ENCODE peak calls at places on chromosome 12, in eight cellular contexts. W, N, V, O, M, A, H and P are unnamed samples.

GRCh38 chr12:114918535-114919233 is 234.7 kb upstream of the TBX3 start:
- DNase-seq in H (no peak), N (no peak), M (no peak), O (no peak), A (peak), W (no peak), V (peak), P (peak)

GRCh38 chr12:126772171-126772864 is 1494.7 kb upstream of the TMEM132C start:
- DNase-seq in A (peak), M (no peak), V (peak), H (no peak), N (peak), W (no peak), O (no peak), P (peak)

GRCh38 chr12:11730299-11731041 is 81.0 kb downstream of the ETV6 start:
- DNase-seq in N (no peak), W (peak), V (no peak), H (peak), M (no peak), A (peak), O (no peak), P (peak)

GRCh38 chr12:108854453-108855283 is 2.7 kb downstream of the SSH1 start:
- DNase-seq in O (no peak), A (peak), M (peak), N (no peak), H (no peak), W (no peak), V (peak), P (peak)

GRCh38 chr12:82758743-82759142 is 72.0 kb downstream of the TMTC2 start:
- DNase-seq in V (no peak), W (no peak), H (no peak), N (no peak), A (no peak), M (no peak), O (no peak), P (no peak)

GRCh38 chr12:6221146-6221545 is 20.9 kb downstream of the CD9 start:
- DNase-seq in O (no peak), V (no peak), M (no peak), H (no peak), A (no peak), N (no peak), W (no peak), P (no peak)

GRCh38 chr12:19048943-19049342 is 80.6 kb upstream of the PLEKHA5 start:
- DNase-seq in O (no peak), N (no peak), V (no peak), M (no peak), H (no peak), A (peak), W (no peak), P (peak)

GRCh38 chr12:124797321-124797720 is 66.3 kb downstream of the SCARB1 start:
- DNase-seq in O (no peak), H (peak), V (no peak), A (no peak), M (no peak), N (no peak), W (no peak), P (no peak)

GRCh38 chr12:94266796-94267529 is 118.6 kb downstream of the PLXNC1 start:
- DNase-seq in V (peak), N (no peak), M (no peak), A (no peak), H (no peak), O (no peak), W (no peak), P (no peak)

GRCh38 chr12:64171715-64172114 is 50.4 kb downstream of the KICS2 start:
- DNase-seq in O (no peak), N (no peak), H (no peak), M (peak), A (peak), W (no peak), V (peak), P (peak)

GRCh38 chr12:103503546-103504480 is 8.0 kb upstream of the C12orf42 start:
- DNase-seq in A (no peak), O (peak), H (peak), V (no peak), M (no peak), W (peak), N (peak), P (peak)

GRCh38 chr12:43277630-43278267 is 274.3 kb downstream of the ADAMTS20 start:
- DNase-seq in V (peak), O (no peak), N (no peak), M (peak), W (no peak), H (no peak), A (peak), P (no peak)

GRCh38 chr12:14970467-14970866 is 2.4 kb upstream of the PDE6H start:
- DNase-seq in N (no peak), A (no peak), O (no peak), V (peak), W (no peak), H (no peak), M (no peak), P (no peak)

GRCh38 chr12:51951199-51951842 is at the start of gene ACVR1B:
- DNase-seq in H (peak), A (peak), V (peak), O (peak), N (peak), M (peak), W (peak), P (peak)

GRCh38 chr12:92757599-92758121 is 54.9 kb downstream of the PLEKHG7 start:
- DNase-seq in O (no peak), A (no peak), H (no peak), N (no peak), W (peak), M (peak), V (no peak), P (no peak)

GRCh38 chr12:105986779-105987686 is 151.7 kb downstream of the NUAK1 start:
- DNase-seq in W (no peak), M (no peak), N (no peak), V (peak), O (no peak), H (no peak), A (no peak), P (peak)

GRCh38 chr12:9851927-9852326 is 17.2 kb downstream of the CLEC2B start:
- DNase-seq in O (no peak), V (no peak), M (no peak), W (no peak), N (no peak), H (no peak), A (no peak), P (no peak)

GRCh38 chr12:41917181-41917580 is 227.5 kb downstream of the GXYLT1 start:
- DNase-seq in V (no peak), M (no peak), O (no peak), A (no peak), H (no peak), W (no peak), N (no peak), P (no peak)

GRCh38 chr12:64120568-64120967 is 101.5 kb downstream of the KICS2 start:
- DNase-seq in O (no peak), M (no peak), A (peak), N (no peak), H (no peak), V (no peak), W (no peak), P (peak)

GRCh38 chr12:111438501-111438900 is 32.8 kb downstream of the SH2B3 start:
- DNase-seq in A (peak), O (no peak), M (peak), N (no peak), W (peak), V (peak), H (peak), P (peak)

GRCh38 chr12:42024495-42024830 is 120.2 kb downstream of the GXYLT1 start:
- DNase-seq in W (no peak), H (no peak), O (no peak), N (no peak), V (no peak), M (no peak), A (no peak), P (no peak)

GRCh38 chr12:79374543-79374942 is 316.2 kb downstream of the PAWR start:
- DNase-seq in A (peak), H (no peak), O (no peak), V (no peak), N (no peak), M (no peak), W (no peak), P (no peak)

GRCh38 chr12:79380402-79380801 is 310.4 kb downstream of the PAWR start:
- DNase-seq in V (no peak), N (no peak), O (no peak), H (no peak), W (no peak), A (no peak), M (no peak), P (no peak)

GRCh38 chr12:79375050-79375449 is 315.7 kb downstream of the PAWR start:
- DNase-seq in V (no peak), H (no peak), A (no peak), N (no peak), W (no peak), O (no peak), M (no peak), P (peak)

GRCh38 chr12:79381246-79382208 is 309.2 kb downstream of the PAWR start:
- DNase-seq in A (no peak), N (no peak), M (no peak), H (peak), O (no peak), W (no peak), V (no peak), P (no peak)

GRCh38 chr12:79378496-79378895 is 312.3 kb downstream of the PAWR start:
- DNase-seq in O (no peak), W (no peak), M (no peak), H (no peak), V (peak), N (no peak), A (no peak), P (no peak)
- H2AFZ ChIP-seq in O (no peak), W (no peak), M (no peak), H (no peak), V (no peak), N (no peak), A (no peak), P (no peak)

GRCh38 chr12:130881046-130881445 is 9.2 kb downstream of the RAN start:
- DNase-seq in O (no peak), N (no peak), W (no peak), H (no peak), M (no peak), V (no peak), A (no peak), P (no peak)

GRCh38 chr12:130879212-130879686 is 7.4 kb downstream of the RAN start:
- DNase-seq in M (no peak), A (no peak), N (no peak), V (no peak), O (no peak), W (peak), H (peak), P (no peak)

GRCh38 chr12:130878193-130879185 is 6.6 kb downstream of the RAN start:
- DNase-seq in M (no peak), A (no peak), H (peak), O (no peak), N (peak), V (no peak), W (peak), P (no peak)

GRCh38 chr12:130880411-130880885 is 8.6 kb downstream of the RAN start:
- DNase-seq in A (no peak), V (no peak), O (no peak), M (no peak), N (no peak), W (peak), H (no peak), P (no peak)

DNA sequence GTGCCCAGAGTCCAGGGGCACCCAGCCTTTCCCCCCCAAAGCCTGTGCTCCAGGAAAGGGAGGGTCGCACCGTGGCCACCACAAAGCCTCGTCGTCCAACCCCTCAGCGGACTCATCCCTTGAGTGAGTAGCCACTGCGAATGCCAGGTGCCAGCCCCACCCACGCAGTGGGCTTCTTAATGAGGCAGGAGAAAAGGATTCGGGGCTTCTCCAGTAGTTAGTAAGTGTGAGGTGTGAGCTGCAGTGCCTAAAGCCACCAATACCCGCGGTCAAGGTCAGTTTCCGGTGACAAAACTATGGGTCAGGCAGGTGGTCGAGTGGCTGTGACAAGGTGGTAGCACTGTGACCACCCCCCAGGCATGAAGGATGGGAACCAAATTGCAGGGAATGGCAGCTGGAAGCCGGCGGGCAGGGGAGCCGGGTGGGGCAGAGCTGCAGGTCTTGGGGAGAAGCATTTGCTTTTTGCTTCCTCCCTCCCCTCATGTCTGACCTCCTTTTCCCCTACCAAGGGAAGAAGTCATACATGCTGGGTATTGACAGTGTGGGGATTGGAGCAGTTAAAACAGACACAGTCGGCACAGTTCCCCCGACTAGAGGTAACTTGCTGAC is 8.0 kb downstream of the RAN start:
- DNase-seq in A (no peak), O (no peak), H (peak), N (no peak), V (no peak), M (no peak), W (peak), P (no peak)
- H2AFZ ChIP-seq in A (no peak), O (no peak), H (no peak), N (peak), V (peak), M (no peak), W (peak), P (no peak)

GRCh38 chr12:110199360-110200123 is 75.4 kb downstream of the IFT81 start:
- DNase-seq in M (peak), N (no peak), V (peak), H (peak), A (peak), O (no peak), W (peak), P (peak)
- H2AFZ ChIP-seq in M (peak), N (no peak), V (peak), H (no peak), A (no peak), O (no peak), W (peak), P (no peak)

DNA sequence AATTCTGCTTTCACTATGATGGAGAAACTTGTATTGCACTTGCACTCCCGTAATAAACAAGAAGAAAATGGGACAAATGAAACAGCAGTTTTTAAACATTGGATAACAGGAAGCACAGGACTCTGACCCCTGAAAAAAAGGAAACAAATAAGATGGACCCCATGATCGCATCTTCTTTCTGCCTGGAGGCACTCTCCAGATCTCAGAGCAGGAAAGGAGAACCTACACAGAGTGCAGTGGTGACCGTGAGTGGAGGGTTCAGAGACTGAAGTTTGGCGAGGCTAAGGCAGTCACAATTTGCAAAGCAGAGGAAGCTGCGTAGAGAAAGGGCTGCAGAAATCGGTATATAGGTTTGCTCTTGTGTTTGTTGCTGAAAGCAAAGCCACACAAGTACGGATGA is 6.1 kb upstream of the FGF6 start:
- DNase-seq in O (no peak), M (no peak), V (no peak), A (no peak), N (no peak), W (no peak), H (no peak), P (no peak)
- H2AFZ ChIP-seq in O (peak), M (no peak), V (no peak), A (no peak), N (no peak), W (no peak), H (peak), P (no peak)

DNA sequence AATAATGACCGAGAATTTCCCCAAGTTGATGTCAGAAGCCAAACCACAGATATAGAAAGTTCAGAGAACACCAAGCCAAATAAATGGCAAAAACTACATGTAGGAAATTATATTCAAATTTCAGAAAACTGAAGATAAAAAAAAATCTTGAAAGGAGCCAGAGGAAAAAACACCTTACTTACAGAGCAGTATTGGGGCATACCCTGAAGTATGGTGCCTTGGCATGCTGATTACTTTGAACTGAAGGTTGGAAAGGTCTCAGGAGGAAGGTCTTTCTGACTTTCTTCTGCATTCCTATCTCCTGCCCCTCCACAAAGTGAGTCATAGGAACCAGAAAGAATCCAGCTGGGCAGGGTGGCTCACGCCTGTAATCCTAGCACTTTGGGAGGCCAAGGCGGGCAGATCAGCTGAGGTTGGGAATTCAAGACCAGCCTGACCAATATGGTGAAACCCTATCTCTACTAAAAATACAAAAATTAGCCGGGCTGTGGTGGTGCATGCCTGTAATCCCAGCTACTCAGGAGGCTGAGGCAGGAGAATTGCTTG is 8.8 kb upstream of the FGF6 start:
- DNase-seq in O (no peak), N (no peak), W (no peak), H (no peak), V (no peak), A (no peak), M (no peak), P (no peak)
- H2AFZ ChIP-seq in O (no peak), N (no peak), W (no peak), H (no peak), V (no peak), A (no peak), M (no peak), P (no peak)

DNA sequence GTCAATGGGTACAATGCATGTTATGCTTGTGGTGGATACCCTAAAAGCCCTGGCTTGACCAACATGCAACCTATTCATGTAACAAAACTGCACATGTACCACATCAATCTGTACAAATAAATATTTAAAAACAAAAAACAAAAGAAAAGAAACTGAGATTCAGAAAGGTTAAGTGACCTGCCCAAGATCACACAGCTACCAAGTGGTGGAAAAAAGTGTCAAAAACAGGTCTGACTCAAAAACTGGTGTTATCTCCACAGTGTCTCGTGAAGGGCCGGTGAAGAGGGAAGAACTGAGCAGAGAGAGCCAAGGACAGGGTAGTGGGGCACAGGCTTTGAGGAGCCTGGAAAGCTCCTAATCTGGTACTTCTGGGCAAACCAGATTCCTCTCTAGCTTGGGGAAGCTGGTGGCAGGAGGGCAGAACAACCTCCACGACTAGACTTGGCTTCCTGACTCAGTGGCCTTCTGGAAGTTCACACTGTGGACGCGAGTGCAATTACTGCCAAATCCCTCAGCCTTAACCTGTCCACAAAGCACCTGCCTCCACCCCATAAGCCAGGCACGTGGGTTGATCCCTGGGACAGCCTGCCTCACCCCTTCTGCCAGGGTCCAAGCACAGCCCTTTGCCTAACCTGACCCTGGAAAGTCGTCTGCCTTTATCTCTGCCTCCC is 15.6 kb downstream of the ZBTB39 start:
- DNase-seq in A (no peak), W (no peak), V (no peak), H (no peak), N (no peak), O (no peak), M (no peak), P (no peak)
- H2AFZ ChIP-seq in A (no peak), W (no peak), V (no peak), H (no peak), N (peak), O (no peak), M (no peak), P (no peak)

GRCh38 chr12:118126119-118126757 is 9.7 kb upstream of the PEBP1 start:
- DNase-seq in N (no peak), O (no peak), M (no peak), W (no peak), H (no peak), V (no peak), A (no peak), P (no peak)
- H2AFZ ChIP-seq in N (no peak), O (no peak), M (no peak), W (no peak), H (no peak), V (peak), A (no peak), P (no peak)

GRCh38 chr12:8157484-8158198 is 826 bp downstream of the ZNF705A start:
- DNase-seq in W (no peak), O (no peak), M (peak), V (peak), H (no peak), A (no peak), N (no peak), P (no peak)
- H2AFZ ChIP-seq in W (no peak), O (peak), M (peak), V (no peak), H (no peak), A (no peak), N (peak), P (peak)

GRCh38 chr12:46903058-46903457 is 77.3 kb upstream of the SLC38A4 start:
- DNase-seq in N (no peak), H (no peak), W (no peak), M (no peak), V (no peak), A (no peak), O (no peak), P (no peak)

GRCh38 chr12:46901464-46902205 is 75.8 kb upstream of the SLC38A4 start:
- DNase-seq in O (no peak), N (no peak), M (no peak), W (no peak), V (no peak), A (no peak), H (no peak), P (no peak)

GRCh38 chr12:46900734-46901463 is 75.1 kb upstream of the SLC38A4 start:
- DNase-seq in V (no peak), W (no peak), N (no peak), H (no peak), A (no peak), O (no peak), M (no peak), P (no peak)

GRCh38 chr12:46907791-46908190 is 82.0 kb upstream of the SLC38A4 start:
- DNase-seq in W (no peak), A (no peak), O (no peak), N (no peak), V (no peak), H (no peak), M (no peak), P (no peak)

GRCh38 chr12:46904406-46905240 is 78.8 kb upstream of the SLC38A4 start:
- DNase-seq in A (no peak), M (no peak), H (no peak), O (no peak), V (peak), N (no peak), W (no peak), P (no peak)
- H2AFZ ChIP-seq in A (no peak), M (no peak), H (no peak), O (peak), V (peak), N (no peak), W (no peak), P (peak)

GRCh38 chr12:1801285-1801975 is 18.9 kb upstream of the LRTM2 start:
- DNase-seq in H (no peak), M (no peak), N (no peak), O (no peak), V (peak), W (no peak), A (no peak), P (no peak)

GRCh38 chr12:1804545-1805332 is 15.6 kb upstream of the LRTM2 start:
- DNase-seq in M (peak), V (peak), O (peak), A (peak), W (peak), H (peak), N (peak), P (peak)

GRCh38 chr12:1806301-1807106 is 13.9 kb upstream of the LRTM2 start:
- DNase-seq in H (no peak), M (no peak), W (no peak), V (no peak), A (no peak), O (no peak), N (no peak), P (no peak)

GRCh38 chr12:1805441-1806081 is 14.8 kb upstream of the LRTM2 start:
- DNase-seq in V (no peak), W (no peak), M (no peak), N (no peak), H (no peak), A (no peak), O (no peak), P (no peak)

GRCh38 chr12:1803736-1804135 is 16.6 kb upstream of the LRTM2 start:
- DNase-seq in W (no peak), M (no peak), N (no peak), V (no peak), O (no peak), A (no peak), H (no peak), P (no peak)
- H2AFZ ChIP-seq in W (peak), M (no peak), N (peak), V (peak), O (peak), A (peak), H (no peak), P (peak)